ENCODE peak calls at places on chromosome 16, in nine cellular contexts. K is globus pallidus; C is lower lobe of right lung; L is stomach; J is activated CD4-positive, alpha-beta T cell treated with anti-CD3 and anti-CD28 coated beads, Interleukin-2, amount 50 U/mL, for 48 hours; N is ELF-1; D is heart right ventricle; M is effector CD4-positive, alpha-beta T cell; E is adipocyte. O is an unnamed sample.

GRCh38 chr16:84810518-84811273 is 9.1 kb upstream of the CRISPLD2 start:
- DNase-seq in K (no peak), C (no peak), L (no peak), J (no peak), N (no peak), D (no peak), M (no peak), E (no peak), O (no peak)

GRCh38 chr16:23339781-23340180 is 37.7 kb downstream of the SCNN1B start:
- DNase-seq in K (no peak), C (no peak), L (no peak), J (no peak), N (no peak), D (no peak), M (no peak), E (no peak), O (no peak)

GRCh38 chr16:47888142-47888541 is 267.7 kb downstream of the ABCC12 start:
- DNase-seq in K (no peak), C (no peak), L (no peak), J (no peak), N (peak), D (no peak), M (no peak), E (peak), O (no peak)

GRCh38 chr16:85331685-85332084 is 219.4 kb upstream of the CIBAR2 start:
- DNase-seq in K (no peak), C (no peak), L (peak), J (no peak), N (peak), D (no peak), M (no peak), E (no peak), O (no peak)

GRCh38 chr16:66899945-66900688 is 18.6 kb downstream of the CDH16 start:
- DNase-seq in K (no peak), C (peak), L (peak), J (no peak), N (peak), D (peak), M (no peak), E (peak), O (no peak)

GRCh38 chr16:19655242-19655777 is 62.7 kb downstream of the KNOP1 start:
- DNase-seq in K (no peak), C (no peak), L (no peak), J (no peak), N (no peak), D (no peak), M (no peak), E (no peak), O (no peak)

GRCh38 chr16:67248401-67249177 is at the start of gene SLC9A5:
- DNase-seq in K (no peak), C (peak), L (no peak), J (peak), N (no peak), D (no peak), M (no peak), E (peak), O (no peak)

GRCh38 chr16:27475561-27475960 is 73.6 kb downstream of the IL21R start:
- DNase-seq in K (no peak), C (no peak), L (no peak), J (no peak), N (no peak), D (no peak), M (no peak), E (peak), O (no peak)

GRCh38 chr16:75038036-75038959 is 39.5 kb downstream of the ZNRF1 start:
- DNase-seq in K (no peak), C (no peak), L (no peak), J (no peak), N (no peak), D (no peak), M (no peak), E (no peak), O (no peak)

GRCh38 chr16:50401355-50401754 is 32.6 kb upstream of the BRD7 start:
- DNase-seq in K (no peak), C (no peak), L (no peak), J (no peak), N (no peak), D (no peak), M (no peak), E (no peak), O (no peak)

GRCh38 chr16:10940501-10941079 is 1.7 kb downstream of the DEXI start:
- DNase-seq in K (no peak), C (no peak), L (no peak), J (no peak), N (no peak), D (no peak), M (no peak), E (peak), O (no peak)

GRCh38 chr16:67562918-67563707 is 787 bp downstream of the CTCF start:
- DNase-seq in K (peak), C (peak), L (peak), J (peak), N (peak), D (peak), M (peak), E (peak), O (peak)

O was measured in naive thymus-derived CD4-positive, alpha-beta T cell.